ENCODE peak calls at places on chromosomes 6 and 20, in nine cellular contexts. One of them, this sample, is unnamed.

GRCh38 chr6:12293234-12293930 is 3.2 kb downstream of the EDN1 start:
- DNase-seq in fibroblast of lung: no peak
- DNase-seq in colonic mucosa: no peak
- DNase-seq in neural progenitor cell: no peak
- DNase-seq in heart left ventricle: no peak
- DNase-seq in prostate gland: no peak
- DNase-seq in thyroid gland: no peak
- DNase-seq in OCI-LY7: no peak
- DNase-seq in heart right ventricle: no peak
- DNase-seq in this sample: no peak

GRCh38 chr6:157289764-157290163 is 33.6 kb downstream of the TMEM242 start:
- DNase-seq in fibroblast of lung: no peak
- DNase-seq in colonic mucosa: no peak
- DNase-seq in neural progenitor cell: no peak
- DNase-seq in heart left ventricle: no peak
- DNase-seq in prostate gland: no peak
- DNase-seq in thyroid gland: no peak
- DNase-seq in OCI-LY7: no peak
- DNase-seq in heart right ventricle: no peak
- DNase-seq in this sample: no peak

GRCh38 chr20:44118185-44119034 is 68.6 kb downstream of the JPH2 start:
- DNase-seq in fibroblast of lung: no peak
- DNase-seq in colonic mucosa: no peak
- DNase-seq in neural progenitor cell: no peak
- DNase-seq in heart left ventricle: no peak
- DNase-seq in prostate gland: no peak
- DNase-seq in thyroid gland: no peak
- DNase-seq in OCI-LY7: no peak
- DNase-seq in heart right ventricle: no peak
- DNase-seq in this sample: peak; percentile 37

GRCh38 chr20:56412949-56413348 is 889 bp downstream of the CASS4 start:
- DNase-seq in fibroblast of lung: no peak
- DNase-seq in colonic mucosa: no peak
- DNase-seq in neural progenitor cell: no peak
- DNase-seq in heart left ventricle: no peak
- DNase-seq in prostate gland: no peak
- DNase-seq in thyroid gland: no peak
- DNase-seq in OCI-LY7: no peak
- DNase-seq in heart right ventricle: no peak
- DNase-seq in this sample: no peak

GRCh38 chr6:134534708-134535149 is 216.8 kb upstream of the SGK1 start:
- DNase-seq in fibroblast of lung: peak; percentile 77
- DNase-seq in colonic mucosa: no peak
- DNase-seq in neural progenitor cell: no peak
- DNase-seq in heart left ventricle: no peak
- DNase-seq in prostate gland: no peak
- DNase-seq in thyroid gland: no peak
- DNase-seq in OCI-LY7: no peak
- DNase-seq in heart right ventricle: no peak
- DNase-seq in this sample: no peak

GRCh38 chr20:55094353-55094861 is 619.0 kb downstream of the DOK5 start:
- DNase-seq in fibroblast of lung: no peak
- DNase-seq in colonic mucosa: no peak
- DNase-seq in neural progenitor cell: no peak
- DNase-seq in heart left ventricle: no peak
- DNase-seq in prostate gland: no peak
- DNase-seq in thyroid gland: no peak
- DNase-seq in OCI-LY7: no peak
- DNase-seq in heart right ventricle: no peak
- DNase-seq in this sample: no peak

GRCh38 chr6:112286010-112286409 is 31.6 kb upstream of the LAMA4 start:
- DNase-seq in fibroblast of lung: no peak
- DNase-seq in colonic mucosa: no peak
- DNase-seq in neural progenitor cell: no peak
- DNase-seq in heart left ventricle: no peak
- DNase-seq in prostate gland: no peak
- DNase-seq in thyroid gland: no peak
- DNase-seq in OCI-LY7: no peak
- DNase-seq in heart right ventricle: no peak
- DNase-seq in this sample: no peak

GRCh38 chr6:12587096-12587495 is 129.5 kb upstream of the PHACTR1 start:
- DNase-seq in fibroblast of lung: no peak
- DNase-seq in colonic mucosa: no peak
- DNase-seq in neural progenitor cell: no peak
- DNase-seq in heart left ventricle: no peak
- DNase-seq in prostate gland: no peak
- DNase-seq in thyroid gland: no peak
- DNase-seq in OCI-LY7: no peak
- DNase-seq in heart right ventricle: no peak
- DNase-seq in this sample: no peak

GRCh38 chr6:42232035-42232434 is 14.4 kb upstream of the MRPS10 start:
- DNase-seq in fibroblast of lung: no peak
- DNase-seq in colonic mucosa: no peak
- DNase-seq in neural progenitor cell: no peak
- DNase-seq in heart left ventricle: no peak
- DNase-seq in prostate gland: no peak
- DNase-seq in thyroid gland: no peak
- DNase-seq in OCI-LY7: no peak
- DNase-seq in heart right ventricle: no peak
- DNase-seq in this sample: no peak

GRCh38 chr6:42228305-42228704 is 10.6 kb upstream of the MRPS10 start:
- DNase-seq in fibroblast of lung: no peak
- DNase-seq in colonic mucosa: no peak
- DNase-seq in neural progenitor cell: no peak
- DNase-seq in heart left ventricle: no peak
- DNase-seq in prostate gland: no peak
- DNase-seq in thyroid gland: no peak
- DNase-seq in OCI-LY7: no peak
- DNase-seq in heart right ventricle: no peak
- DNase-seq in this sample: no peak

GRCh38 chr6:42229720-42230119 is 12.1 kb upstream of the MRPS10 start:
- DNase-seq in fibroblast of lung: no peak
- DNase-seq in colonic mucosa: no peak
- DNase-seq in neural progenitor cell: no peak
- DNase-seq in heart left ventricle: no peak
- DNase-seq in prostate gland: no peak
- DNase-seq in thyroid gland: no peak
- DNase-seq in OCI-LY7: no peak
- DNase-seq in heart right ventricle: no peak
- DNase-seq in this sample: no peak

GRCh38 chr6:42227173-42227850 is 9.7 kb upstream of the MRPS10 start:
- DNase-seq in fibroblast of lung: no peak
- DNase-seq in colonic mucosa: no peak
- DNase-seq in neural progenitor cell: no peak
- DNase-seq in heart left ventricle: no peak
- DNase-seq in prostate gland: peak; percentile 36
- DNase-seq in thyroid gland: no peak
- DNase-seq in OCI-LY7: no peak
- DNase-seq in heart right ventricle: no peak
- DNase-seq in this sample: peak; percentile 34

DNA sequence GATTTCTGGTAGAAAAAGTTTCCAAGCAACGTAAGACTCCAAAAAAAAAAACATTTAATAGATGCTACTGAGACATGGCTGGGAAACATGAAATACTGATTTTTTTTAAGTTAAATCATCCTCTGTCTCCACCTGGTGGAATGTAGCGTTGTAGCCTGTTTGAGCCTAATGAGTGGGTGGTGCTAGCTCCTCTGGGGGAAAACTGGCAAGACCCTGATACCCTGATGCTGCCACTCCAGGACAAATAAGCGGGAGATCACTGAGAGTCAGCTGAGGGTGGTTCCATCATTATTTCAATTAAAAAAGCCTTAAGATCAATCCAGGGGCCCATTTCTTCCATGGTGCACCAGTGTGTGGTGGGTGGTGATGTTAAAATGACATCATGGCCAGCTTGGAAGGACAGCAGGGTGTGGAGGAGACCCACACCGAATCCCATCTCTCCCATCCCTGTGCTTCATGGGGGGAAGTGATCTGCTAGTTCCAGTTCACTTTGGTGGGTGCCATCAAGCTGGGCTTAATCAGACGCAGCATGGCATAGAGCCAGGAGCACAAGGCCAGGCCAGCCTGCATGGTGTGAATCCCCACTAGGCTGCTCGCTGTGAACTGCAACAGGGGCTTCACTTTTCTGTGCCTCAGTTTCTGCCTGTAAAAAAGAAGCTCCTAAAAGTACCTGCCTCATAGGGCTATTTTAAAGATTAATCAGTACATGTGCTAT is 12.8 kb upstream of the MRPS10 start:
- DNase-seq in fibroblast of lung: no peak
- DNase-seq in colonic mucosa: no peak
- DNase-seq in neural progenitor cell: no peak
- DNase-seq in heart left ventricle: no peak
- DNase-seq in prostate gland: no peak
- DNase-seq in thyroid gland: no peak
- DNase-seq in OCI-LY7: peak; percentile 29
- DNase-seq in heart right ventricle: no peak
- DNase-seq in this sample: peak; percentile 29
- TF ChIP-seq CTCF in fibroblast of lung: peak; percentile 29
- TF ChIP-seq CTCF in colonic mucosa: peak; percentile 10
- TF ChIP-seq CTCF in neural progenitor cell: peak; percentile 37
- TF ChIP-seq CTCF in heart left ventricle: no peak
- TF ChIP-seq CTCF in prostate gland: no peak
- TF ChIP-seq CTCF in thyroid gland: peak; percentile 21
- TF ChIP-seq CTCF in OCI-LY7: peak; percentile 75
- TF ChIP-seq CTCF in heart right ventricle: no peak
- TF ChIP-seq CTCF in this sample: peak; percentile 57

GRCh38 chr6:133423242-133423641 is 182.1 kb downstream of the EYA4 start:
- DNase-seq in fibroblast of lung: no peak
- DNase-seq in colonic mucosa: no peak
- DNase-seq in neural progenitor cell: no peak
- DNase-seq in heart left ventricle: no peak
- DNase-seq in prostate gland: no peak
- DNase-seq in thyroid gland: no peak
- DNase-seq in OCI-LY7: no peak
- DNase-seq in heart right ventricle: no peak
- DNase-seq in this sample: no peak
- H3K4me1 ChIP-seq in fibroblast of lung: no peaks in the 10 kb centered on the region
- H3K4me1 ChIP-seq in colonic mucosa: no peaks in the 10 kb centered on the region
- H3K4me1 ChIP-seq in neural progenitor cell: no peaks in the 10 kb centered on the region
- H3K4me1 ChIP-seq in heart left ventricle: no peaks in the 10 kb centered on the region
- H3K4me1 ChIP-seq in prostate gland: no peaks in the 10 kb centered on the region
- H3K4me1 ChIP-seq in thyroid gland: no peaks in the 10 kb centered on the region
- H3K4me1 ChIP-seq in OCI-LY7: no peaks in the 10 kb centered on the region
- H3K4me1 ChIP-seq in heart right ventricle: no peaks in the 10 kb centered on the region
- H3K4me1 ChIP-seq in this sample: no peaks in the 10 kb centered on the region

DNA sequence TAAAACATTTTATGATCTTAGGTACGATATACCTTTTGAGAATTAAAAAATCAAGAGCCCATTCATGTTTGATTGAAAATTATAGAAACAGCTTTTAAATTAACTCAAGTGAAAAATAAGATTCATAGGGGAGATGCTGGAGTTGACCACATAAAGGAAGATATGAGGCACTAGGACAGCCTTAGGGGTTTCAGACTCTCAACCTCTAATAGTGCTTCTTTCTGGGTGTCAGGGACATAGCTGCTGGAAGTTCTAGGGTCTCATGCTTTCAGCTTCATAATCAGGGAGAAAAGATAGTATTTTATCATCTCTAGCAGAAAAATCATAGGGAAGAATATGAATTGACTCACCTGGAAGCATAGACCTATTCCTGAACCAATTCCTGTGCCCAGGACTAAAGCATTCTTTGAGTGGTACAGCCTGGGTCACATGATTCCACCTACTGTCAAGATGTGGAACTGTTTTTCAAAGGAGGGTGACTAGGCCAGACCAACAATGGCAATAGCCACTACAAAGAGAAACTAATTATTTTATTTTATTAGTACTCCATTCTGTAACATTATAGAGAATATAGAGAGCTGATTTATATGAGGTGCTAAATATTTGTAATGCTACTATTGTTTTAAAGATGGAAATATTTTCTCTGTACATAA is 27.8 kb upstream of the CENPW start:
- DNase-seq in fibroblast of lung: peak; percentile 1
- DNase-seq in colonic mucosa: no peak
- DNase-seq in neural progenitor cell: peak; percentile 3
- DNase-seq in heart left ventricle: no peak
- DNase-seq in prostate gland: no peak
- DNase-seq in thyroid gland: no peak
- DNase-seq in OCI-LY7: no peak
- DNase-seq in heart right ventricle: no peak
- DNase-seq in this sample: peak; percentile 40
- TF ChIP-seq CTCF in fibroblast of lung: no peak
- TF ChIP-seq CTCF in colonic mucosa: peak; percentile 36
- TF ChIP-seq CTCF in neural progenitor cell: peak; percentile 45
- TF ChIP-seq CTCF in heart left ventricle: no peak
- TF ChIP-seq CTCF in prostate gland: no peak
- TF ChIP-seq CTCF in thyroid gland: peak; percentile 15
- TF ChIP-seq CTCF in OCI-LY7: peak; percentile 62
- TF ChIP-seq CTCF in heart right ventricle: no peak
- TF ChIP-seq CTCF in this sample: peak; percentile 32

GRCh38 chr6:89025633-89026032 is 54.9 kb upstream of the PNRC1 start:
- DNase-seq in fibroblast of lung: no peak
- DNase-seq in colonic mucosa: no peak
- DNase-seq in neural progenitor cell: no peak
- DNase-seq in heart left ventricle: no peak
- DNase-seq in prostate gland: no peak
- DNase-seq in thyroid gland: no peak
- DNase-seq in OCI-LY7: no peak
- DNase-seq in heart right ventricle: no peak
- DNase-seq in this sample: no peak

GRCh38 chr6:89024456-89024855 is 56.1 kb upstream of the PNRC1 start:
- DNase-seq in fibroblast of lung: no peak
- DNase-seq in colonic mucosa: no peak
- DNase-seq in neural progenitor cell: no peak
- DNase-seq in heart left ventricle: no peak
- DNase-seq in prostate gland: no peak
- DNase-seq in thyroid gland: no peak
- DNase-seq in OCI-LY7: no peak
- DNase-seq in heart right ventricle: no peak
- DNase-seq in this sample: no peak

GRCh38 chr6:89021629-89022028 is 58.2 kb upstream of the RNGTT start:
- DNase-seq in fibroblast of lung: no peak
- DNase-seq in colonic mucosa: no peak
- DNase-seq in neural progenitor cell: no peak
- DNase-seq in heart left ventricle: no peak
- DNase-seq in prostate gland: peak; percentile 54
- DNase-seq in thyroid gland: no peak
- DNase-seq in OCI-LY7: no peak
- DNase-seq in heart right ventricle: no peak
- DNase-seq in this sample: peak; percentile 21

GRCh38 chr6:89022747-89023289 is 57.7 kb upstream of the PNRC1 start:
- DNase-seq in fibroblast of lung: peak; percentile 81
- DNase-seq in colonic mucosa: no peak
- DNase-seq in neural progenitor cell: no peak
- DNase-seq in heart left ventricle: no peak
- DNase-seq in prostate gland: peak; percentile 39
- DNase-seq in thyroid gland: no peak
- DNase-seq in OCI-LY7: no peak
- DNase-seq in heart right ventricle: no peak
- DNase-seq in this sample: no peak

DNA sequence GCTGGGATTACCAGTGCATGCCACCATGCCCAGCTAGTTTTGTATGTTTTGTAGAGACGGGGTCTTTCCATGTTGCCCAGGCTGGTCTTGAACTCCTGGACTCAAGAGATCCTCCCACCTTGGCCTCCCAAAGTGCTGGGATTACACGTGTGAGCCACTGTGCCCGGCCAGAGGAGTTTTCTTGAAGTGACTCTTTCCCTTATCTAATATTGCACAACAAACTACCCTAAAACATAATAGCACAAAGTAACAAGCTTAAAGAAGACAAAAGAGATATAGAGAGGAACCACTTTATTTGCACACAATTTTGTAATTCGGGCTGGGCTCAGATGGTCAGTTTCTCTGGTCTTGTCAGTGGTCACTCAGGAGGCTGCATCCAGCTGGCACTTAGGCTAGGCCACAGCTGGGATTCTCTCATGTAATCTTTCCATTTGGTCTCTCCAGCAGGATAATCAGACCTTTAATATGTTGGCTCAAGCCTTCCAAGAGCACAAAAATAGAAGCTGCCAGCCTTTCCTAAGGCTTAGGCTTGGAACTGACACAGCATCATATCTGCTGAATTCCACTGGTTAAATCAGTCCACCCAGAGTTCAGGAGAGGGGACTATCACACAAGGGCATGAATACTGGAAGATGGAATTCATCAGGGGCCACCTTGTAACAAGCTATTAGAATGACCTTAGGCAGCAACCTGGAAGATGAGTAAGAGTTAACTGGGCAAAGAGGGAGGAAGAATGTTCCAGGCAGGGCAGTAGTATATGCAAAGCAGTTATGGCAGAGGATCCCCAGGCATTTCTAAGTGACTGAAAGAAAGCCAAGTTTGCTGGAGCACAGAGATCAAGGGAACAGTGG is 56.7 kb upstream of the PNRC1 start:
- DNase-seq in fibroblast of lung: peak; percentile 42
- DNase-seq in colonic mucosa: no peak
- DNase-seq in neural progenitor cell: no peak
- DNase-seq in heart left ventricle: no peak
- DNase-seq in prostate gland: no peak
- DNase-seq in thyroid gland: no peak
- DNase-seq in OCI-LY7: no peak
- DNase-seq in heart right ventricle: peak; percentile 26
- DNase-seq in this sample: no peak
- H3K4me1 ChIP-seq in fibroblast of lung: peaks cover 4% of the 10 kb centered on the region
- H3K4me1 ChIP-seq in colonic mucosa: no peaks in the 10 kb centered on the region
- H3K4me1 ChIP-seq in neural progenitor cell: no peaks in the 10 kb centered on the region
- H3K4me1 ChIP-seq in heart left ventricle: peaks cover 30% of the 10 kb centered on the region
- H3K4me1 ChIP-seq in prostate gland: peaks cover 6% of the 10 kb centered on the region
- H3K4me1 ChIP-seq in thyroid gland: no peaks in the 10 kb centered on the region
- H3K4me1 ChIP-seq in OCI-LY7: no peaks in the 10 kb centered on the region
- H3K4me1 ChIP-seq in heart right ventricle: peaks cover 13% of the 10 kb centered on the region
- H3K4me1 ChIP-seq in this sample: peaks cover 9% of the 10 kb centered on the region